ENCODE peak calls at places on chromosomes 16 and 17, in ten cellular contexts. U is Daoy, J is WTC11, S is NCI-H2029 treated with DMSO at 0.1 percent for 48 hours, H is type B pancreatic cell, P is NCI-H1092, L is HT1080, V is mesenteric fat pad, G is GM23338, T is spleen. B is an unnamed sample.

GRCh38 chr16:30112197-30113030 is 923 bp downstream of the GDPD3 start:
- DNase-seq in V (no peak), S (no peak), H (no peak), L (peak; percentile 55), U (peak; percentile 74), P (no peak), G (peak; percentile 85), T (peak; percentile 89), J (peak; percentile 82), B (peak; percentile 94)

GRCh38 chr17:79861371-79862216 is 22.4 kb upstream of the CBX4 start:
- DNase-seq in J (no peak), P (no peak), S (no peak), V (no peak), T (peak; percentile 58), G (no peak), H (no peak), L (no peak), U (no peak), B (peak; percentile 64)

GRCh38 chr16:57960310-57960709 is 10.6 kb downstream of the CNGB1 start:
- DNase-seq in L (no peak), G (no peak), P (no peak), S (no peak), U (no peak), V (no peak), J (no peak), H (no peak), T (peak; percentile 61), B (no peak)

GRCh38 chr16:22375117-22375962 is 921 bp upstream of the CDR2 start:
- DNase-seq in S (no peak), L (no peak), T (no peak), J (no peak), G (peak; percentile 32), H (no peak), U (no peak), V (no peak), P (peak; percentile 17), B (no peak)

GRCh38 chr16:71288570-71288889 is 672 bp downstream of the CMTR2 start:
- DNase-seq in S (no peak), T (no peak), L (no peak), V (no peak), G (no peak), H (no peak), J (no peak), P (no peak), U (no peak), B (no peak)

GRCh38 chr17:40111221-40112128 is 10.3 kb upstream of the MSL1 start:
- DNase-seq in G (peak; percentile 97), V (peak; percentile 93), U (peak; percentile 91), P (peak; percentile 61), J (peak; percentile 89), L (peak; percentile 94), T (peak; percentile 90), H (no peak), S (peak; percentile 44), B (peak; percentile 97)

GRCh38 chr17:73588291-73589095 is 55.8 kb downstream of the SDK2 start:
- DNase-seq in U (no peak), P (no peak), G (no peak), V (no peak), S (no peak), H (no peak), J (no peak), L (no peak), T (no peak), B (peak; percentile 82)

GRCh38 chr17:8791910-8792270 is 7.3 kb downstream of the MFSD6L start:
- DNase-seq in S (no peak), G (no peak), J (no peak), U (peak; percentile 52), H (no peak), V (no peak), P (no peak), T (no peak), L (peak; percentile 75), B (no peak)

GRCh38 chr17:57762375-57762916 is 17.3 kb upstream of the CCDC182 start:
- DNase-seq in L (no peak), V (no peak), P (no peak), S (no peak), H (no peak), U (no peak), T (no peak), J (no peak), G (peak; percentile 43), B (peak; percentile 72)

GRCh38 chr16:85286970-85287814 is 174.9 kb upstream of the CIBAR2 start:
- DNase-seq in P (peak; percentile 26), T (no peak), H (no peak), J (no peak), G (no peak), L (no peak), V (no peak), U (peak; percentile 37), S (no peak), B (no peak)

GRCh38 chr17:4839965-4840892 is 7.1 kb downstream of the MINK1 start:
- DNase-seq in J (no peak), G (no peak), H (no peak), S (no peak), L (no peak), T (no peak), P (no peak), U (no peak), V (no peak), B (no peak)

GRCh38 chr17:29156781-29157180 is 23.4 kb downstream of the MYO18A start:
- DNase-seq in L (no peak), G (no peak), V (no peak), J (no peak), H (no peak), T (peak; percentile 77), U (no peak), S (no peak), P (no peak), B (no peak)

GRCh38 chr16:11133344-11133921 is 122.6 kb downstream of the SOCS1 start:
- DNase-seq in V (peak; percentile 88), H (no peak), J (no peak), G (no peak), P (no peak), S (no peak), T (no peak), U (peak; percentile 93), L (peak; percentile 94), B (no peak)

GRCh38 chr16:70658921-70659320 is 12.6 kb downstream of the IL34 start:
- DNase-seq in V (no peak), G (no peak), U (no peak), J (no peak), H (no peak), L (no peak), T (no peak), P (no peak), S (no peak), B (no peak)

GRCh38 chr17:29622337-29623282 is at the start of gene CORO6:
- DNase-seq in L (no peak), P (peak; percentile 42), G (peak; percentile 85), H (peak; percentile 79), S (no peak), J (peak; percentile 86), V (no peak), T (peak; percentile 87), U (peak; percentile 51), B (peak; percentile 97)

GRCh38 chr17:82231562-82232321 is 2.9 kb downstream of the SLC16A3 start:
- DNase-seq in G (peak; percentile 84), V (peak; percentile 95), S (no peak), H (no peak), L (peak; percentile 72), J (peak; percentile 61), U (peak; percentile 85), T (peak; percentile 96), P (no peak), B (peak; percentile 96)

GRCh38 chr16:17519041-17519440 is 48.3 kb upstream of the XYLT1 start:
- DNase-seq in H (no peak), P (no peak), G (no peak), L (no peak), T (no peak), S (no peak), U (peak; percentile 12), J (no peak), V (no peak), B (no peak)

GRCh38 chr16:71669926-71670536 is 44.0 kb downstream of the MARVELD3 start:
- DNase-seq in J (no peak), G (no peak), L (no peak), V (no peak), T (no peak), P (no peak), U (no peak), H (no peak), S (no peak), B (no peak)

GRCh38 chr16:81723098-81723723 is 55.9 kb upstream of the PLCG2 start:
- DNase-seq in T (peak; percentile 46), U (peak; percentile 69), J (no peak), H (no peak), S (peak; percentile 42), L (peak; percentile 71), P (peak; percentile 86), V (no peak), G (peak; percentile 94), B (no peak)

GRCh38 chr16:12545792-12546342 is 257.8 kb downstream of the CPPED1 start:
- DNase-seq in G (no peak), T (no peak), U (no peak), H (no peak), J (no peak), S (no peak), L (no peak), V (no peak), P (no peak), B (no peak)